ENCODE peak calls at places on chromosomes 7 and 10, in four cellular contexts. O is tibial artery; F is brain microvascular endothelial cell; B is CD8-positive, alpha-beta T cell. P is an unnamed sample. For H3K36me3, the result is how much of the 10 kb centered on the place peaks cover.

GRCh38 chr10:74888947-74889661 is 62.7 kb downstream of the KAT6B start:
- DNase-seq in O (no peak), B (no peak), F (no peak), P (no peak)

GRCh38 chr10:80945267-80945880 is 407.7 kb downstream of the SH2D4B start:
- DNase-seq in O (no peak), B (no peak), F (no peak), P (peak)

GRCh38 chr7:2172311-2173183 is 60.2 kb downstream of the MAD1L1 start:
- DNase-seq in B (no peak), O (no peak), F (peak), P (no peak)

GRCh38 chr10:98299341-98299740 is 31.3 kb upstream of the LOXL4 start:
- DNase-seq in O (no peak), B (no peak), F (peak), P (no peak)

GRCh38 chr7:157854066-157854891 is 517.5 kb downstream of the DNAJB6 start:
- DNase-seq in O (peak), F (no peak), B (no peak), P (peak)

GRCh38 chr10:11742009-11742778 is at the start of gene ECHDC3:
- DNase-seq in O (peak), F (peak), B (peak), P (peak)

GRCh38 chr10:42980553-42981357 is 96.1 kb upstream of the RET start:
- DNase-seq in F (no peak), B (no peak), O (no peak), P (peak)

GRCh38 chr7:92156976-92157375 is 22.0 kb downstream of the LRRD1 start:
- DNase-seq in B (no peak), O (no peak), F (no peak), P (no peak)

GRCh38 chr10:14340051-14340744 is 9.5 kb upstream of the FRMD4A start:
- DNase-seq in O (no peak), F (no peak), B (no peak), P (no peak)

GRCh38 chr7:44390701-44391100 is 65.3 kb upstream of the CAMK2B start:
- DNase-seq in O (no peak), B (no peak), F (no peak), P (no peak)

GRCh38 chr10:130430852-130431704 is 294.9 kb downstream of the GLRX3 start:
- DNase-seq in F (no peak), O (no peak), B (no peak), P (no peak)

GRCh38 chr7:26346611-26347200 is 55.0 kb downstream of the SNX10 start:
- DNase-seq in F (peak), O (no peak), B (no peak), P (no peak)

GRCh38 chr10:66637273-66638036 is 288.4 kb upstream of the LRRTM3 start:
- DNase-seq in F (no peak), B (no peak), O (no peak), P (peak)

GRCh38 chr7:123271856-123272255 is 72.1 kb upstream of the SLC13A1 start:
- DNase-seq in F (no peak), B (no peak), O (no peak), P (no peak)

GRCh38 chr10:16545126-16545736 is 23.6 kb upstream of the C1QL3 start:
- DNase-seq in O (no peak), B (no peak), F (peak), P (no peak)

GRCh38 chr10:97234403-97234802 is 48.6 kb upstream of the SLIT1 start:
- DNase-seq in O (no peak), F (peak), B (no peak), P (no peak)

GRCh38 chr7:146764458-146764857 is 647.9 kb downstream of the CNTNAP2 start:
- DNase-seq in O (no peak), B (no peak), F (no peak), P (no peak)

GRCh38 chr7:22499044-22499443 is 944 bp downstream of the STEAP1B start:
- DNase-seq in F (peak), B (no peak), O (no peak), P (no peak)

GRCh38 chr10:102675887-102676616 is 31.8 kb downstream of the TRIM8 start:
- DNase-seq in F (peak), O (no peak), B (no peak), P (no peak)

GRCh38 chr7:50352282-50352681 is 47.8 kb downstream of the IKZF1 start:
- DNase-seq in F (no peak), B (no peak), O (no peak), P (no peak)

GRCh38 chr10:78972160-78972946 is 96.4 kb upstream of the ZMIZ1 start:
- DNase-seq in B (no peak), O (peak), F (peak), P (peak)

GRCh38 chr7:26078437-26079362 is 73.3 kb upstream of the NFE2L3 start:
- DNase-seq in O (peak), B (peak), F (peak), P (peak)

GRCh38 chr7:157684596-157685429 is 348.0 kb downstream of the DNAJB6 start:
- DNase-seq in F (no peak), B (no peak), O (no peak), P (no peak)

GRCh38 chr10:78657622-78658165 is 411.1 kb upstream of the ZMIZ1 start:
- DNase-seq in B (peak), F (peak), O (peak), P (peak)

GRCh38 chr10:45000138-45000763 is 472 bp upstream of the ZNF22 start:
- DNase-seq in F (peak), O (peak), B (no peak), P (peak)

DNA sequence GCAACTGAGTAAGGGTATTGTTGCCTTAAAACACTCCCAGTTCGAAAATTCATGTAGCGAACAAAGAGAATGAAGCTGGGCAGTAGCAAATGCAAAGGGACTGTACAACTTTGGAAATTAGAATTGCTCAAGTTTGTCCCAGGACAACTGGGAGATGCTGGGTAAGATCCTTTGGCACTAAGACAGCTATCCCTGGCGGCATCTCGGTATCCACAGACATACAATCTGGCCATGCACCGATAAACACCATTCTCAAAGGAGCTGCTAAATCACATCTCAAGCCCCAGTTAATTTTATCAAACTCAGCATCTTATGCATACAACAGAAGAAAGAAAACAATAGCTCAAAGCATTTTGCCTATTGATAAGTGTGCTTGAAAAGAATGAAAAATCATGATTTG is 177.3 kb downstream of the AMPH start:
- DNase-seq in F (no peak), O (no peak), B (no peak), P (no peak)
- H3K36me3 ChIP-seq in F (under half), O (under half), B (under half), P (under half)

DNA sequence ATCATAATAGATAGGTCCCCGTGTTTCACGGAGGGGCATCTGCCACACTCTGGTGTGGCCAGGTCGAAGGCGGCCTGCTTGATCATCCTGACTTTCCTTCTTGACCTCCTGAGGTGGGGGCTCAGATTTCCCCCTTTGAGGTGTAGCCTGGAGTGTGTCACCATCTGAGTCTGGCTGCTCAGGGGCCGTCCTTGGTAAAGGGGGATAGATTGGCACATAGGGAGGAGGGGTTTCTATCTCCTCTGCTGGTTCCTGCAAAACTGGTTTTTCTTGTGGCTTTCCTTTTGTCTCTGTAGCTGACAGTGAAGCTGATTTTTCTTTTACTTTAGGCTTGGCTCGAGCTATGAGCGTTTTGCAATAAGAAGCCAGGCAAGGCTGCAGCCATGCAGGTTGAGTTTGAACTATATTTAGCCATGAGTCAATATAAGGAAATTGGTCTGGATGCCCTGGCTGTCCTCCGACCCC is 7.1 kb upstream of the ZNF117 start:
- DNase-seq in F (peak), B (no peak), O (no peak), P (peak)
- H3K36me3 ChIP-seq in F (under half), B (under half), O (under half), P (under half)

DNA sequence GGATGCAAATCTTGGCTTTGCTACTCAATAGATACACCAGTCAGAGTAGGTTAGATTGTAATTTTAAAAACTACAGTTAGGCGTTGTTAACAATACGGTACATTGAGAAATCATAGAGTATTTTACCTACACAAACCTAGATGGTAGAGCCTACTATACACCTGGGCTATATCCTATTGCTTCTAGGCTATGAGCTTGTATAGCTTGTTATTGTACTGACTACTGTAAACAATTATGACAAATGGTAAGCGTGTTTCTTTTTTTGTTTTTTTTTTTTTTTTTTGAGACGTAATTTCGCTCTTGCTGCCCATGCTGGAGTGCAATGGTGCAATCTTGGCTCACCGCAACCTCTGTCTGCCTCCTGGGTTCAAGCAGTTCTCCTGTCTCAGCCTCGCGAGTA is 3.7 kb downstream of the SEPTIN7 start:
- DNase-seq in F (no peak), B (no peak), O (no peak), P (no peak)
- H3K36me3 ChIP-seq in F (under half), B (under half), O (under half), P (under half)

DNA sequence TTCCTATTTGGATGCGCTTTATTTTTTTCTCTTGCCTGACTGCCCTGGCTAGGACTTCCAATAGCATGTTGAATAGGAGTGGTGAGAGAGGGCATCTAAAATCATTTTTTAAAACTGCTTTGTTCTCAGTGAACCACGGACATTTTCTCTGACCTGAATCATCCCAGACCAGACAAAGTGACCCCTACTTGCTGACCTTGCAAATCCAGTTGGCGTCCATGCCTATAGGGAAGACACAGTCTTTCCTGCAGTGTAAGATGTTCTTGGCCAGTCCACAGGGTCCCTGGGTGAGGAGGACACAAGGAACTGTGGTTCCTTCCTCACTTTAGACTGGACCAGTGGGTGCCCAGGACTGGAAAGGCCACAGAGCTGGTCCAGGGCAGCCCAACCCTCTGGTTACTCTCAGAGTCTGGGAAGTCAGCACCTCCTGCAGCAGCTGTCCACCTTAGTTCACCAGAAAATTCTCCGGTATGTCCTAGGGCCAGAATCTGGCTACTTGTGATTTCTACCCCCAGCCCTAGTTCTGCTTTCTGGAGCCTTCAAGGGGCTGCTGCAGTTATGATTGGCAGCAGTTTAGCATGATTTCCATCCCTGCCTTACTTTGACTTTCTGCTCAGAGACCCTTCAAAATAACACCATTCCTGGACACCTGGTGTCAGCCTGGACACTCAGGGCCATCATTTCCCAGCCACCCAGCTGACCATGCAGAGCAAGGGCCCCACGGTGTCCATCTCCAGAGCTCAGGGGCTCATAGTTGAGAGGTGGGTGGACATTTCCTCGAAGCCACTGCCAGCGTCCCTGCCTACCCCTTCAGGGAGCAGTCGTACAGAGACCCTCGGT is 19.3 kb downstream of the VIPR2 start:
- DNase-seq in F (no peak), B (no peak), O (no peak), P (no peak)
- H3K36me3 ChIP-seq in F (under half), B (under half), O (under half), P (under half)

DNA sequence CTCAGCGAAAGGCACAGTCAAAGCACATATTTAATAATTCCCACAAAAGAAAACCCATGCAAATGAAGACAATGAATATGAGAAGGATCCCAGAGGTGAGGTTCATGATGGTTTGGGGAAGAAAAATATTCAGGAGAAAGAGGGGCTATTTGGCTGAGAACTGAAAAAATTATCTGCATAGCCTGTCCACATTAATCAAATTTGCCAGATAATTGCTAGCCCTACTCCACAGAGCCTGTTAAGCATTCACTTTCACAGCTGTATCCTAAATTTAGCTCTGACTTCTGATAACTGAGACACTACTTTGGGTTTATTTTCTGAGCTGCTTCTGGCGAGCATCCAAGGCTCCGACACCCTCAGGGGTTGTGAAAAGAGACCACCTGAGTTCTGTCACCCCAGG is 176.2 kb downstream of the HERPUD2 start:
- DNase-seq in O (no peak), F (no peak), B (no peak), P (no peak)
- H3K36me3 ChIP-seq in O (under half), F (under half), B (under half), P (under half)

GRCh38 chr7:128773604-128774003 is 2.0 kb downstream of the OPN1SW start:
- DNase-seq in B (no peak), O (no peak), F (no peak), P (no peak)

GRCh38 chr7:128767475-128768110 is 8.0 kb downstream of the OPN1SW start:
- DNase-seq in F (no peak), B (no peak), O (no peak), P (no peak)

GRCh38 chr7:128774029-128774689 is 1.4 kb downstream of the OPN1SW start:
- DNase-seq in B (no peak), O (no peak), F (no peak), P (no peak)

GRCh38 chr7:128774921-128775320 is 673 bp downstream of the OPN1SW start:
- DNase-seq in O (no peak), F (no peak), B (no peak), P (no peak)

DNA sequence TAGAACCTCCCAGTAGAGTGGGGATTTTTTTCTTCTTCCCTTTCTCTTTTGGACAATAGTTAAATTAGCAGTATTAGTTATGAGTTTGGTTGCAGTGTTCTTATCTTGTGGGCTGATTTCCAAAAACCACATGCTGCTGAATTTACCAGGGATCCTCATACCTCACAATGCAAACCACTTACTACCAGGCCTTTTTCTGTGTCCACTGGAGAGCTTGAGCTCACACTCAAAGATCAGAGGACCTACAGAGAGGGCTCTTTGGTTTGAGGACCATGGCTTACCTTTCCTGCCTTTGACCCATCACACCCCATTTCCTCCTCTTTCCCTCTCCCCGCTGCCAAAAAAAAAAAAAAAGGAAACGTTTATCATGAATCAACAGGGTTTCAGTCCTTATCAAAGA is 5.4 kb downstream of the OPN1SW start:
- DNase-seq in B (no peak), O (no peak), F (peak), P (no peak)
- H3K36me3 ChIP-seq in B (under half), O (under half), F (half or more), P (under half)

GRCh38 chr10:3127921-3128320 is 44.7 kb downstream of the PITRM1 start:
- DNase-seq in B (no peak), F (no peak), O (no peak), P (no peak)

GRCh38 chr10:3132036-3133025 is 40.3 kb downstream of the PITRM1 start:
- DNase-seq in F (no peak), O (no peak), B (no peak), P (no peak)

GRCh38 chr10:3128379-3129130 is 44.0 kb downstream of the PITRM1 start:
- DNase-seq in O (no peak), B (no peak), F (no peak), P (no peak)

GRCh38 chr10:3131098-3131497 is 41.5 kb downstream of the PITRM1 start:
- DNase-seq in F (no peak), B (no peak), O (no peak), P (no peak)

GRCh38 chr10:3129581-3130340 is 42.8 kb downstream of the PITRM1 start:
- DNase-seq in B (no peak), F (no peak), O (no peak), P (no peak)
- H3K36me3 ChIP-seq in B (under half), F (half or more), O (under half), P (half or more)

GRCh38 chr10:100930368-100930767 is 17.6 kb downstream of the SLF2 start:
- DNase-seq in F (no peak), O (no peak), B (no peak), P (no peak)
- H3K36me3 ChIP-seq in F (half or more), O (half or more), B (under half), P (half or more)

DNA sequence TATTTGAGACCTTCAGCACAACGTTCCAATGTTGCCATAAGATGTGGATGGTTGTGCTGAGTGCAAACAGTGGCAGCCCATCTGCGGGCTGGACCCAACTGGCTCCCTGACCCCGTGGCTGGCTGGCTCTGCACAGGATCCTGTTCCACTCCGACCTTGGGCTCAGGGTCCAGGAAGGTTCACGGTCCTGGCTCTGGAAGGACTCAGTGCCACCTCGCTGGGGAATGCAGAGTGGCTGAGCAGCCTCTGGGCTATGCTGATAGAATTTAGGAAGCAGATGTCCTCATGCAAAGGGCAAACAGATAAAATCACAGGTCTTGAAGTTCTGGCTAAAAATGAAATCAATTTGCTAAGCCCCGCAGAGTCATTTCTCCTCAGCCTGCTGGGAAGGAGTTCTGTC is 171.6 kb downstream of the PIP4K2A start:
- DNase-seq in B (no peak), O (no peak), F (no peak), P (peak)
- H3K36me3 ChIP-seq in B (half or more), O (half or more), F (under half), P (under half)

DNA sequence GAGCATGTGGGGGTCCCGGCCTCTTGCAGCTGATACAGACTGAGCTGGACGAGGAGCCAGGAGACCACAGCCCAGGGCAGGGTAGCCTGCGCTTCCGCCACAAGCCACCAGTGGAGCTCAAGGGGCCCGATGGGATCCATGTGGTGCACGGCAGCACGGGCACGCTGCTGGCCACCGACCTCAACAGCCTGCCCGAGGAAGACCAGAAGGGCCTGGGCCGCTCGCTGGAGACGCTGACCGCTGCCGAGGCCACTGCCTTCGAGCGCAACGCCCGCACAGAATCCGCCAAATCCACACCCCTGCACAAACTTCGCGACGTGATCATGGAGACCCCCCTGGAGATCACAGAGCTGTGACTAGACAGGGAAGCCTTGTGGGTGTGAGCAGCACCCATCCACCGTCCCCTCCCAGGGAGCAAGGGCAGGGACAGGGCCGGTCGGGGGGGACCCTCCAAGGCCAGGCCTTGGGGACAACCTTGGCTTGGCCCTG is 36.1 kb downstream of the PSAP start:
- DNase-seq in B (no peak), F (no peak), O (no peak), P (no peak)
- H3K36me3 ChIP-seq in B (under half), F (half or more), O (under half), P (half or more)